ENCODE peak calls at places on chromosomes 2 and 18, in ten cellular contexts. G is A549, H is RWPE2, S is AG04450, O is lung, T is Panc1, C is foreskin fibroblast, F is psoas muscle, J is kidney, Q is GM06990. E is an unnamed sample.

GRCh38 chr2:184339966-184340365 is 258.4 kb upstream of the ZNF804A start:
- DNase-seq in G (no peak), H (no peak), S (no peak), O (no peak), T (no peak), C (no peak), F (no peak), J (no peak), Q (no peak), E (no peak)

GRCh38 chr2:178804791-178805190 is 2.4 kb downstream of the TTN start:
- DNase-seq in G (peak), H (no peak), S (no peak), O (no peak), T (no peak), C (peak), F (peak), J (no peak), Q (no peak), E (no peak)

GRCh38 chr18:61926532-61926931 is 33.7 kb upstream of the RNF152 start:
- DNase-seq in G (no peak), H (no peak), S (no peak), O (no peak), T (no peak), C (no peak), F (no peak), J (no peak), Q (no peak), E (no peak)

GRCh38 chr2:188503975-188504374 is 212.3 kb downstream of the GULP1 start:
- DNase-seq in G (no peak), H (no peak), S (no peak), O (no peak), T (no peak), C (no peak), F (no peak), J (no peak), Q (no peak), E (no peak)

GRCh38 chr2:169670215-169670651 is 24.0 kb downstream of the CFAP210 start:
- DNase-seq in G (no peak), H (no peak), S (no peak), O (no peak), T (no peak), C (peak), F (no peak), J (no peak), Q (no peak), E (no peak)

GRCh38 chr18:77017355-77017754 is 115.2 kb downstream of the MBP start:
- DNase-seq in G (no peak), H (no peak), S (no peak), O (no peak), T (no peak), C (no peak), F (no peak), J (no peak), Q (no peak), E (no peak)

GRCh38 chr18:41373612-41374011 is 581.4 kb upstream of the PIK3C3 start:
- DNase-seq in G (no peak), H (no peak), S (no peak), O (no peak), T (no peak), C (no peak), F (no peak), J (no peak), Q (no peak), E (no peak)

GRCh38 chr2:25491966-25492532 is 150.3 kb upstream of the DNMT3A start:
- DNase-seq in G (peak), H (no peak), S (peak), O (no peak), T (no peak), C (peak), F (no peak), J (no peak), Q (no peak), E (peak)

GRCh38 chr2:128311755-128312341 is 6.8 kb downstream of the HS6ST1 start:
- DNase-seq in G (no peak), H (peak), S (no peak), O (no peak), T (no peak), C (no peak), F (peak), J (peak), Q (no peak), E (no peak)

GRCh38 chr2:227881866-227882517 is 10.6 kb downstream of the DAW1 start:
- DNase-seq in G (no peak), H (no peak), S (no peak), O (no peak), T (no peak), C (peak), F (no peak), J (no peak), Q (no peak), E (no peak)

GRCh38 chr2:103285354-103285753 is 523.5 kb downstream of the TMEM182 start:
- DNase-seq in G (no peak), H (no peak), S (no peak), O (no peak), T (no peak), C (no peak), F (no peak), J (no peak), Q (no peak), E (no peak)

GRCh38 chr2:52340185-52340584 is 1308.3 kb upstream of the NRXN1 start:
- DNase-seq in G (no peak), H (no peak), S (no peak), O (no peak), T (no peak), C (peak), F (no peak), J (no peak), Q (no peak), E (no peak)

GRCh38 chr2:128494307-128494639 is 175.6 kb upstream of the HS6ST1 start:
- DNase-seq in G (no peak), H (no peak), S (no peak), O (no peak), T (no peak), C (no peak), F (no peak), J (no peak), Q (no peak), E (no peak)

GRCh38 chr2:9002637-9003365 is 683 bp downstream of the MBOAT2 start:
- DNase-seq in G (no peak), H (no peak), S (no peak), O (no peak), T (no peak), C (peak), F (peak), J (peak), Q (peak), E (no peak)

GRCh38 chr2:219368690-219369108 is 19.0 kb downstream of the DNPEP start:
- DNase-seq in G (no peak), H (no peak), S (peak), O (no peak), T (no peak), C (peak), F (no peak), J (no peak), Q (no peak), E (peak)

GRCh38 chr2:162090109-162090508 is 16.1 kb upstream of the DPP4 start:
- DNase-seq in G (no peak), H (no peak), S (no peak), O (no peak), T (no peak), C (peak), F (no peak), J (no peak), Q (no peak), E (no peak)

GRCh38 chr2:134515137-134515536 is 203.7 kb downstream of the TMEM163 start:
- DNase-seq in G (no peak), H (no peak), S (no peak), O (no peak), T (no peak), C (no peak), F (no peak), J (no peak), Q (no peak), E (no peak)

GRCh38 chr2:160666019-160666676 is 172.5 kb upstream of the RBMS1 start:
- DNase-seq in G (peak), H (no peak), S (peak), O (no peak), T (peak), C (peak), F (no peak), J (no peak), Q (peak), E (peak)

GRCh38 chr2:18342901-18343300 is 217.6 kb downstream of the RDH14 start:
- DNase-seq in G (no peak), H (no peak), S (no peak), O (no peak), T (no peak), C (no peak), F (no peak), J (no peak), Q (no peak), E (no peak)

GRCh38 chr2:16031848-16032159 is 91.5 kb downstream of the MYCN start:
- DNase-seq in G (no peak), H (no peak), S (no peak), O (peak), T (no peak), C (no peak), F (no peak), J (no peak), Q (no peak), E (no peak)

GRCh38 chr2:105771841-105772240 is 27.1 kb downstream of the NCK2 start:
- DNase-seq in G (no peak), H (no peak), S (no peak), O (no peak), T (no peak), C (no peak), F (no peak), J (no peak), Q (no peak), E (no peak)

GRCh38 chr2:123808243-123808642 is 216.8 kb upstream of the CNTNAP5 start:
- DNase-seq in G (no peak), H (no peak), S (no peak), O (no peak), T (no peak), C (no peak), F (no peak), J (peak), Q (no peak), E (no peak)

GRCh38 chr2:237615631-237616249 is 11.6 kb upstream of the LRRFIP1 start:
- DNase-seq in G (no peak), H (no peak), S (no peak), O (no peak), T (no peak), C (no peak), F (no peak), J (no peak), Q (no peak), E (no peak)

GRCh38 chr2:130372055-130372832 is 16.4 kb downstream of the PTPN18 start:
- DNase-seq in G (peak), H (peak), S (peak), O (peak), T (no peak), C (peak), F (peak), J (peak), Q (peak), E (no peak)

GRCh38 chr2:230068658-230069080 is at the start of gene SLC16A14:
- DNase-seq in G (peak), H (no peak), S (peak), O (no peak), T (peak), C (peak), F (no peak), J (no peak), Q (peak), E (no peak)

GRCh38 chr18:72935744-72936143 is 68.0 kb upstream of the NETO1 start:
- DNase-seq in G (no peak), H (no peak), S (no peak), O (no peak), T (no peak), C (no peak), F (no peak), J (no peak), Q (no peak), E (no peak)

GRCh38 chr2:230778350-230779140 is 65.9 kb downstream of the CAB39 start:
- DNase-seq in G (no peak), H (no peak), S (no peak), O (no peak), T (no peak), C (no peak), F (no peak), J (no peak), Q (no peak), E (no peak)

GRCh38 chr2:196208915-196209314 is 37.5 kb upstream of the STK17B start:
- DNase-seq in G (no peak), H (no peak), S (no peak), O (peak), T (no peak), C (no peak), F (no peak), J (no peak), Q (no peak), E (no peak)

GRCh38 chr2:237392186-237392585 is 21.8 kb downstream of the COL6A3 start:
- DNase-seq in G (no peak), H (no peak), S (no peak), O (no peak), T (no peak), C (no peak), F (no peak), J (no peak), Q (no peak), E (no peak)

GRCh38 chr2:179861027-179861776 is at the start of gene ZNF385B:
- DNase-seq in G (no peak), H (no peak), S (no peak), O (no peak), T (no peak), C (peak), F (peak), J (peak), Q (peak), E (no peak)
- H3K4me3 ChIP-seq in G (peak), H (peak), S (peak), O (peak), T (peak), C (peak), F (peak), J (peak), Q (peak), E (peak)

DNA sequence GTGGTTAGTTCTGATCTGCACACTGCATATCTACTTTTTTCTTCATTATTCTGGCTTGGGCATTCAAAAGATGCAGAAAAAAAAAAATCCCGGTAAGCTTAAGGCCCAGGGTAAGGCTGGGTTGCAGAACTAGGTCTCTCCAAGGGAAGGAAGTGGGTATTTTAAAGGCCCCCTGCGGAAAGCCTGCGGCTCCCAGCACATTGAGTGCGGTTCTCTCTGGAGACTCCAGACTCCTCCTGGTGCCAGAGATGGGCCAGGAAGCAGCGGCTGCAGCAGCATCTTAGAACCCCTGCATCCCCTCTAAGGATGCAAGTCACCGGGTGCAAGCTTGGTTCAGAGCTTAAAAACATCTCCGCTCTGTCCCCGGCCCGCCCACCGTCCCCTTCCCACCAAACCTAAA is 49.5 kb downstream of the TGIF1 start:
- DNase-seq in G (peak), H (no peak), S (no peak), O (no peak), T (no peak), C (peak), F (no peak), J (no peak), Q (no peak), E (no peak)
- H3K4me3 ChIP-seq in G (peak), H (peak), S (peak), O (no peak), T (peak), C (peak), F (peak), J (peak), Q (no peak), E (peak)

DNA sequence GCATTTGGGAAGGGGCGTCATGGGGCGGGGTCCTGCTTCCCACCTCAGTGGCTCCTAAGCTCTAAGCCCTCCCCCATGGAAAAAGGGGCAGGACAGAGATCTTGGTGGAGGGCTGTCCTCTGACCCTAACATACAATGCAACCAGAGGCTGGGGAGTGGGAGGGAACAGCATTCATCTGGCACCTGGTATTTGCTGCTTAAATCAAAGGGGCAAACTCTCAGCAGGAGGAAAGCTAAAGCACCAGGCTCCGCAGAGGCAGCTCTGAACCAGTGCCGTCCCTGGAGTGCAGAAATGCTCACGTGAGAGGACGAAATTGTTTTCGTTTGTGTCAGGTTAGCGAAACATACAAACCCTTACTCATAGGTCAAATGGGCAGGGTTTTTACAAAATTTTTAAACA is 92.7 kb upstream of the PXDN start:
- DNase-seq in G (no peak), H (no peak), S (no peak), O (no peak), T (no peak), C (peak), F (no peak), J (no peak), Q (no peak), E (no peak)
- H3K4me3 ChIP-seq in G (no peak), H (no peak), S (no peak), O (no peak), T (no peak), C (no peak), F (no peak), J (no peak), Q (no peak), E (no peak)

GRCh38 chr2:64636105-64636873 is 17.4 kb downstream of the SERTAD2 start:
- DNase-seq in G (no peak), H (no peak), S (no peak), O (no peak), T (no peak), C (no peak), F (no peak), J (no peak), Q (peak), E (no peak)
- H3K4me3 ChIP-seq in G (no peak), H (no peak), S (no peak), O (no peak), T (no peak), C (no peak), F (no peak), J (no peak), Q (peak), E (no peak)

DNA sequence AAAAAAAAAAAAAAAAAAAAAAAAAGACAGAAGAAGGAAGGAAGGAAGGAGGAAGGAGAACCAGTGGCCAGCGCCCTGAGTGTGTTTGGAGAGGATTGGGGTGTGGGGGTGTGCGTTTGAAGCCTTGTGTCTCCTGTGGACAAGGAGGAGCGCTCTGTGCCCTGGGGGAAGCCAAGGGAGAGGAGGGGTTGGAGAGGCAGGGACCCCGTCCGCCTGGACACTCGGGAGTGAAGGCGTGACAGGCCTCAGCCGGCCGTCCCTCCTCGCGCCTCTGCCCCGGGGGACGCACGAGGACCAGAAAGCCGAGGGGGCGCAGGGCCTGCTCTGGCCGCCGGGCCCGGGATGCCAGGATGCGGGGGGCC is 44.9 kb downstream of the SERTAD2 start:
- DNase-seq in G (no peak), H (no peak), S (no peak), O (no peak), T (no peak), C (no peak), F (peak), J (peak), Q (no peak), E (no peak)
- H3K4me3 ChIP-seq in G (peak), H (peak), S (peak), O (peak), T (peak), C (no peak), F (peak), J (peak), Q (peak), E (peak)

GRCh38 chr2:12170151-12170550 is 423.7 kb downstream of the LPIN1 start:
- DNase-seq in G (no peak), H (no peak), S (no peak), O (no peak), T (no peak), C (no peak), F (no peak), J (no peak), Q (no peak), E (no peak)

GRCh38 chr2:12167525-12168317 is 421.3 kb downstream of the LPIN1 start:
- DNase-seq in G (no peak), H (no peak), S (no peak), O (no peak), T (no peak), C (no peak), F (no peak), J (no peak), Q (no peak), E (no peak)

GRCh38 chr2:12169060-12169406 is 422.6 kb downstream of the LPIN1 start:
- DNase-seq in G (no peak), H (no peak), S (no peak), O (no peak), T (no peak), C (peak), F (no peak), J (no peak), Q (no peak), E (peak)

GRCh38 chr2:12168354-12169059 is 422.1 kb downstream of the LPIN1 start:
- DNase-seq in G (no peak), H (no peak), S (no peak), O (no peak), T (no peak), C (no peak), F (no peak), J (no peak), Q (no peak), E (no peak)

GRCh38 chr2:12169721-12170120 is 423.3 kb downstream of the LPIN1 start:
- DNase-seq in G (no peak), H (no peak), S (no peak), O (no peak), T (no peak), C (peak), F (peak), J (peak), Q (no peak), E (peak)
- H3K4me3 ChIP-seq in G (no peak), H (no peak), S (no peak), O (no peak), T (no peak), C (no peak), F (no peak), J (no peak), Q (no peak), E (no peak)

GRCh38 chr2:217979151-217979811 is 23.5 kb downstream of the TNS1 start:
- DNase-seq in G (no peak), H (no peak), S (no peak), O (no peak), T (no peak), C (peak), F (no peak), J (peak), Q (no peak), E (no peak)
- H3K4me3 ChIP-seq in G (no peak), H (peak), S (peak), O (peak), T (no peak), C (no peak), F (peak), J (peak), Q (no peak), E (peak)